ENCODE peak calls at places on chromosomes 12 and 14, in ten cellular contexts. One of them, this sample, is unnamed.

GRCh38 chr12:56020437-56021189 is at the start of gene IKZF4:
- DNase-seq in lower leg skin: no peak
- DNase-seq in prostate gland: no peak
- DNase-seq in adrenal gland: peak
- DNase-seq in A549: no peak
- DNase-seq in IMR-90: peak
- DNase-seq in esophagus squamous epithelium: no peak
- DNase-seq in ovary: peak
- DNase-seq in stomach: no peak
- DNase-seq in spleen: no peak
- DNase-seq in this sample: peak

GRCh38 chr12:98909749-98910148 is 264.7 kb downstream of the APAF1 start:
- DNase-seq in lower leg skin: no peak
- DNase-seq in stomach: no peak
- DNase-seq in spleen: no peak
- DNase-seq in adrenal gland: no peak
- DNase-seq in esophagus squamous epithelium: no peak
- DNase-seq in ovary: no peak
- DNase-seq in prostate gland: no peak
- DNase-seq in IMR-90: no peak
- DNase-seq in A549: no peak
- DNase-seq in this sample: no peak

GRCh38 chr12:123431951-123432886 is 4.3 kb downstream of the RILPL2 start:
- DNase-seq in IMR-90: no peak
- DNase-seq in stomach: peak
- DNase-seq in esophagus squamous epithelium: no peak
- DNase-seq in A549: no peak
- DNase-seq in prostate gland: no peak
- DNase-seq in spleen: no peak
- DNase-seq in lower leg skin: no peak
- DNase-seq in adrenal gland: peak
- DNase-seq in ovary: no peak
- DNase-seq in this sample: peak

GRCh38 chr12:81297606-81298005 is 219.7 kb downstream of the ACSS3 start:
- DNase-seq in prostate gland: no peak
- DNase-seq in IMR-90: no peak
- DNase-seq in lower leg skin: no peak
- DNase-seq in adrenal gland: no peak
- DNase-seq in spleen: no peak
- DNase-seq in A549: no peak
- DNase-seq in stomach: no peak
- DNase-seq in ovary: no peak
- DNase-seq in esophagus squamous epithelium: no peak
- DNase-seq in this sample: no peak

GRCh38 chr14:33903369-33903768 is 47.5 kb downstream of the EGLN3 start:
- DNase-seq in stomach: no peak
- DNase-seq in prostate gland: no peak
- DNase-seq in adrenal gland: no peak
- DNase-seq in A549: no peak
- DNase-seq in lower leg skin: no peak
- DNase-seq in esophagus squamous epithelium: no peak
- DNase-seq in IMR-90: no peak
- DNase-seq in ovary: no peak
- DNase-seq in spleen: no peak
- DNase-seq in this sample: no peak

GRCh38 chr12:98464155-98464554 is 51.2 kb upstream of the TMPO start:
- DNase-seq in esophagus squamous epithelium: no peak
- DNase-seq in adrenal gland: no peak
- DNase-seq in A549: no peak
- DNase-seq in prostate gland: no peak
- DNase-seq in lower leg skin: no peak
- DNase-seq in spleen: no peak
- DNase-seq in stomach: no peak
- DNase-seq in IMR-90: peak
- DNase-seq in ovary: no peak
- DNase-seq in this sample: no peak

GRCh38 chr14:45699451-45699850 is 446.4 kb upstream of the MIS18BP1 start:
- DNase-seq in adrenal gland: peak
- DNase-seq in ovary: no peak
- DNase-seq in A549: no peak
- DNase-seq in esophagus squamous epithelium: no peak
- DNase-seq in spleen: no peak
- DNase-seq in IMR-90: no peak
- DNase-seq in lower leg skin: no peak
- DNase-seq in prostate gland: no peak
- DNase-seq in stomach: no peak
- DNase-seq in this sample: no peak

GRCh38 chr12:7075931-7076330 is 15.4 kb downstream of the C1S start:
- DNase-seq in esophagus squamous epithelium: no peak
- DNase-seq in spleen: no peak
- DNase-seq in A549: no peak
- DNase-seq in lower leg skin: peak
- DNase-seq in prostate gland: no peak
- DNase-seq in stomach: no peak
- DNase-seq in ovary: no peak
- DNase-seq in adrenal gland: no peak
- DNase-seq in IMR-90: peak
- DNase-seq in this sample: no peak

GRCh38 chr12:123979566-123979965 is 6.6 kb downstream of the ZNF664 start:
- DNase-seq in prostate gland: no peak
- DNase-seq in IMR-90: no peak
- DNase-seq in ovary: no peak
- DNase-seq in stomach: no peak
- DNase-seq in A549: no peak
- DNase-seq in lower leg skin: no peak
- DNase-seq in adrenal gland: no peak
- DNase-seq in spleen: no peak
- DNase-seq in esophagus squamous epithelium: no peak
- DNase-seq in this sample: no peak

GRCh38 chr12:65892905-65893304 is 68.6 kb downstream of the HMGA2 start:
- DNase-seq in spleen: no peak
- DNase-seq in ovary: no peak
- DNase-seq in adrenal gland: no peak
- DNase-seq in prostate gland: no peak
- DNase-seq in esophagus squamous epithelium: no peak
- DNase-seq in lower leg skin: no peak
- DNase-seq in stomach: no peak
- DNase-seq in IMR-90: peak
- DNase-seq in A549: no peak
- DNase-seq in this sample: no peak

GRCh38 chr14:99728981-99729451 is 44.9 kb downstream of the CYP46A1 start:
- DNase-seq in esophagus squamous epithelium: no peak
- DNase-seq in lower leg skin: peak
- DNase-seq in ovary: peak
- DNase-seq in spleen: peak
- DNase-seq in adrenal gland: no peak
- DNase-seq in A549: no peak
- DNase-seq in prostate gland: no peak
- DNase-seq in IMR-90: no peak
- DNase-seq in stomach: no peak
- DNase-seq in this sample: no peak

GRCh38 chr12:127926004-127926403 is 341.0 kb upstream of the TMEM132C start:
- DNase-seq in lower leg skin: no peak
- DNase-seq in A549: peak
- DNase-seq in prostate gland: no peak
- DNase-seq in adrenal gland: peak
- DNase-seq in esophagus squamous epithelium: no peak
- DNase-seq in spleen: no peak
- DNase-seq in IMR-90: no peak
- DNase-seq in stomach: no peak
- DNase-seq in ovary: peak
- DNase-seq in this sample: no peak

GRCh38 chr12:41907550-41907949 is 237.1 kb downstream of the GXYLT1 start:
- DNase-seq in adrenal gland: no peak
- DNase-seq in lower leg skin: no peak
- DNase-seq in ovary: no peak
- DNase-seq in IMR-90: no peak
- DNase-seq in stomach: no peak
- DNase-seq in spleen: no peak
- DNase-seq in A549: no peak
- DNase-seq in esophagus squamous epithelium: no peak
- DNase-seq in prostate gland: no peak
- DNase-seq in this sample: no peak

GRCh38 chr12:27970391-27970980 is 2.0 kb downstream of the PTHLH start:
- DNase-seq in spleen: peak
- DNase-seq in IMR-90: peak
- DNase-seq in prostate gland: no peak
- DNase-seq in esophagus squamous epithelium: no peak
- DNase-seq in adrenal gland: no peak
- DNase-seq in A549: peak
- DNase-seq in ovary: peak
- DNase-seq in stomach: no peak
- DNase-seq in lower leg skin: no peak
- DNase-seq in this sample: peak

GRCh38 chr12:68565391-68565903 is 45.3 kb upstream of the RAP1B start:
- DNase-seq in adrenal gland: peak
- DNase-seq in spleen: no peak
- DNase-seq in prostate gland: no peak
- DNase-seq in lower leg skin: no peak
- DNase-seq in esophagus squamous epithelium: no peak
- DNase-seq in A549: peak
- DNase-seq in ovary: no peak
- DNase-seq in IMR-90: peak
- DNase-seq in stomach: no peak
- DNase-seq in this sample: no peak

GRCh38 chr14:56962431-56962830 is 152.2 kb upstream of the OTX2 start:
- DNase-seq in spleen: no peak
- DNase-seq in ovary: no peak
- DNase-seq in prostate gland: no peak
- DNase-seq in A549: no peak
- DNase-seq in IMR-90: no peak
- DNase-seq in stomach: no peak
- DNase-seq in lower leg skin: no peak
- DNase-seq in adrenal gland: no peak
- DNase-seq in esophagus squamous epithelium: no peak
- DNase-seq in this sample: no peak
- TF ChIP-seq POLR2A in spleen: no peak
- TF ChIP-seq POLR2A in ovary: no peak
- TF ChIP-seq POLR2A in prostate gland: no peak
- TF ChIP-seq POLR2A in A549: no peak
- TF ChIP-seq POLR2A in IMR-90: no peak
- TF ChIP-seq POLR2A in stomach: no peak
- TF ChIP-seq POLR2A in lower leg skin: no peak
- TF ChIP-seq POLR2A in adrenal gland: no peak
- TF ChIP-seq POLR2A in esophagus squamous epithelium: no peak
- TF ChIP-seq POLR2A in this sample: no peak

DNA sequence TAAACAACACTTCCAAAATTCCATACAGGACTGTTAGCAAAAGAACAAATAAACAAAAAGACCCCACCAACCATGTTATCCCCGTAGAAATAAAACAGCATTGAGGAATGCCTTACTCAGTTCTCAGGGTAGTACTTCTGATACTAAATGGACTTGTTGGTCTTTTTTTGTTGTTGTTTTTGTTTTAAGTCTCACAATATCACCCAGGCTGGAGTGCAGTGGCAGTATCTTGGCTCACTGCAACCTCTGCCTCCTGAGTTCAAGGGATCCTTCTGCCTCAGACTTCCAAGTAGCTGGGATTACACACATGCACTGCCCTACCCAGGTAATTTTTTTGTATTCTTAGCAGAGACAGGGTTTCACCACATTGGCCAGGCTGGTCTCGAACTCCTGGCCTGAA is 17.1 kb downstream of the HNRNPC start:
- DNase-seq in adrenal gland: no peak
- DNase-seq in lower leg skin: no peak
- DNase-seq in IMR-90: no peak
- DNase-seq in stomach: no peak
- DNase-seq in A549: no peak
- DNase-seq in prostate gland: no peak
- DNase-seq in esophagus squamous epithelium: no peak
- DNase-seq in ovary: no peak
- DNase-seq in spleen: no peak
- DNase-seq in this sample: no peak
- TF ChIP-seq POLR2A in adrenal gland: no peak
- TF ChIP-seq POLR2A in lower leg skin: no peak
- TF ChIP-seq POLR2A in IMR-90: no peak
- TF ChIP-seq POLR2A in stomach: no peak
- TF ChIP-seq POLR2A in A549: no peak
- TF ChIP-seq POLR2A in prostate gland: no peak
- TF ChIP-seq POLR2A in esophagus squamous epithelium: no peak
- TF ChIP-seq POLR2A in ovary: no peak
- TF ChIP-seq POLR2A in spleen: no peak
- TF ChIP-seq POLR2A in this sample: no peak

GRCh38 chr12:122395319-122395718 is 27.1 kb downstream of the CLIP1 start:
- DNase-seq in A549: peak
- DNase-seq in adrenal gland: no peak
- DNase-seq in spleen: no peak
- DNase-seq in prostate gland: no peak
- DNase-seq in ovary: no peak
- DNase-seq in esophagus squamous epithelium: no peak
- DNase-seq in lower leg skin: no peak
- DNase-seq in IMR-90: peak
- DNase-seq in stomach: no peak
- DNase-seq in this sample: peak
- TF ChIP-seq POLR2A in A549: no peak
- TF ChIP-seq POLR2A in adrenal gland: no peak
- TF ChIP-seq POLR2A in spleen: no peak
- TF ChIP-seq POLR2A in prostate gland: no peak
- TF ChIP-seq POLR2A in ovary: no peak
- TF ChIP-seq POLR2A in esophagus squamous epithelium: no peak
- TF ChIP-seq POLR2A in lower leg skin: no peak
- TF ChIP-seq POLR2A in IMR-90: no peak
- TF ChIP-seq POLR2A in stomach: no peak
- TF ChIP-seq POLR2A in this sample: no peak

DNA sequence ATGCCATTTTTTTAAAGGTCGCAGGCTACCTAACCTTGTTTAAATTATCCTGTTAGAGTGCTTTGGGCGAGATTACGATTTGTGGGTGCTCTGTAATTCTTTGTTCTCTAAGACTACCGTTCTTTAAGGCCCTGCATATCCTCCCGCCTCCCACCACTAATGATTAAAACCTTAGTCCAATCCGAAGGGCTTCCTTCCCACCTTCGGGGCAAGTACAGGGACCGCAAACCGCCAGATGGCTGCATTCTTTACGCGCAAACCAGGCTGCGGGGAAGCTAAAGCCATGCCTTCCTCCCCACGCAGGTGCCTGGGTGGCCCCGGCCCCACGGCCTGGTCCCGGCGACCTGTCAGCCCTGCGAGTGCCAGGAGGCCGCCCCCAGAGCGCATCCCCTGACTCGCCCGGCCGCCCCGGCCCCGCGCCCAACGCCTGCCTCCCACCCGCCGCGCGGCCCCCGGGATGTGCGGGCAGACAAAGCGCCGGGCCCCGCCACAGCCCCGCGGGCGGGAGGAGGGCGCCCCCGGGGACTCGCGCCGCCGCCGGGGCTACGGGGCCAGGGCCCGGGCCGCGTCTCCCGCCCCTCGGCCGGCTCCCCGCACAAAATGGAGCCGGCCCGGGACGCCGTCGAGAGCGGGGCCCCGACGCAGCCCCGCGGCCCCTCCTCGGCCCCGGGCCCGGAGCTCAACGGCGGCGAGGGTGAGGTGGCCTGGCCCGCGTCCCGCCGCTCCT is 672 bp downstream of the NFYB start:
- DNase-seq in A549: peak
- DNase-seq in adrenal gland: peak
- DNase-seq in prostate gland: peak
- DNase-seq in IMR-90: peak
- DNase-seq in lower leg skin: no peak
- DNase-seq in esophagus squamous epithelium: no peak
- DNase-seq in spleen: peak
- DNase-seq in ovary: peak
- DNase-seq in stomach: peak
- DNase-seq in this sample: peak
- TF ChIP-seq POLR2A in A549: peak
- TF ChIP-seq POLR2A in adrenal gland: no peak
- TF ChIP-seq POLR2A in prostate gland: no peak
- TF ChIP-seq POLR2A in IMR-90: no peak
- TF ChIP-seq POLR2A in lower leg skin: no peak
- TF ChIP-seq POLR2A in esophagus squamous epithelium: no peak
- TF ChIP-seq POLR2A in spleen: no peak
- TF ChIP-seq POLR2A in ovary: no peak
- TF ChIP-seq POLR2A in stomach: no peak
- TF ChIP-seq POLR2A in this sample: no peak

This sample was measured in erythroblast.